ENCODE peak calls at places on chromosome X, in nine cellular contexts. M is upper lobe of left lung, I is sigmoid colon, B is suprapubic skin, Y is transverse colon, U is tibial nerve, K is K562, Q is H1, R is stomach. T is an unnamed sample.

GRCh38 chrX:129772796-129773431 is 6.8 kb upstream of the SASH3 start:
- DNase-seq in B (peak; percentile 80), R (peak; percentile 49), Q (no peak), K (no peak), Y (peak; percentile 82), U (no peak), I (peak; percentile 78), M (no peak), T (no peak)

GRCh38 chrX:1534321-1535168 is 2.4 kb downstream of the P2RY8 start:
- DNase-seq in K (no peak), R (no peak), B (no peak), Y (no peak), M (no peak), Q (no peak), U (no peak), I (no peak), T (no peak)

GRCh38 chrX:131607796-131608369 is 64.0 kb downstream of the OR13H1 start:
- DNase-seq in K (no peak), I (no peak), M (no peak), Q (no peak), B (no peak), R (no peak), U (no peak), Y (no peak), T (no peak)

GRCh38 chrX:103554687-103555417 is 30.5 kb upstream of the TCEAL4 start:
- DNase-seq in M (no peak), U (no peak), Y (peak; percentile 24), I (peak; percentile 66), B (no peak), K (peak; percentile 78), Q (no peak), R (peak; percentile 56), T (peak; percentile 44)

GRCh38 chrX:134622056-134622812 is 36.0 kb downstream of the PLAC1 start:
- DNase-seq in K (peak; percentile 70), M (no peak), I (no peak), Q (peak; percentile 39), U (no peak), Y (no peak), B (no peak), R (no peak), T (no peak)

GRCh38 chrX:626745-627509 is 3.7 kb upstream of the SHOX start:
- DNase-seq in Q (no peak), K (no peak), B (no peak), R (no peak), U (no peak), Y (no peak), I (peak; percentile 10), M (no peak), T (no peak)

GRCh38 chrX:68146054-68146453 is 287.2 kb downstream of the OPHN1 start:
- DNase-seq in Q (no peak), U (no peak), Y (no peak), R (no peak), M (no peak), K (peak; percentile 34), I (no peak), B (no peak), T (no peak)

GRCh38 chrX:101708180-101708579 is 48.5 kb upstream of the ARMCX2 start:
- DNase-seq in K (no peak), M (no peak), Y (no peak), I (no peak), Q (no peak), R (no peak), U (no peak), B (no peak), T (no peak)

GRCh38 chrX:132040066-132040465 is 17.0 kb downstream of the STK26 start:
- DNase-seq in B (no peak), R (no peak), K (no peak), Y (no peak), M (no peak), Q (no peak), U (no peak), I (no peak), T (no peak)

GRCh38 chrX:123013141-123013540 is 170.9 kb upstream of the GRIA3 start:
- DNase-seq in M (no peak), I (no peak), Q (no peak), B (no peak), R (no peak), Y (no peak), K (no peak), U (no peak), T (no peak)

GRCh38 chrX:74465424-74465823 is 44.1 kb downstream of the SLC16A2 start:
- DNase-seq in U (no peak), K (no peak), M (no peak), B (no peak), R (no peak), I (no peak), Q (no peak), Y (no peak), T (no peak)

GRCh38 chrX:55640854-55641253 is 17.7 kb downstream of the FOXR2 start:
- DNase-seq in K (no peak), Y (no peak), I (no peak), R (peak; percentile 49), M (no peak), B (no peak), U (no peak), Q (no peak), T (no peak)

GRCh38 chrX:37825225-37825842 is 22.0 kb downstream of the DYNLT3 start:
- DNase-seq in B (no peak), U (peak; percentile 20), R (peak; percentile 57), M (no peak), K (peak; percentile 51), Y (peak; percentile 58), Q (no peak), I (peak; percentile 64), T (no peak)

GRCh38 chrX:103063918-103064434 is at the start of gene BEX1:
- DNase-seq in Y (peak; percentile 11), Q (peak; percentile 31), I (peak; percentile 72), R (peak; percentile 37), U (no peak), K (no peak), M (peak; percentile 77), B (no peak), T (peak; percentile 48)

GRCh38 chrX:133215747-133216146 is 2.4 kb downstream of the TFDP3 start:
- DNase-seq in I (no peak), B (no peak), Y (peak; percentile 11), U (no peak), M (no peak), K (peak; percentile 29), Q (no peak), R (no peak), T (no peak)

GRCh38 chrX:153903991-153904957 is at the start of gene AVPR2:
- DNase-seq in B (no peak), Y (no peak), K (no peak), I (no peak), R (no peak), U (no peak), M (peak; percentile 40), Q (no peak), T (no peak)

GRCh38 chrX:69033936-69034335 is 131.3 kb downstream of the PJA1 start:
- DNase-seq in Y (no peak), B (no peak), I (no peak), U (no peak), R (no peak), Q (no peak), M (no peak), K (no peak), T (no peak)

GRCh38 chrX:67545772-67546495 is 2.1 kb downstream of the AR start:
- DNase-seq in K (no peak), B (peak; percentile 60), Q (no peak), R (no peak), I (peak; percentile 71), M (peak; percentile 87), U (no peak), Y (no peak), T (peak; percentile 38)

GRCh38 chrX:1465261-1466231 is 12.8 kb upstream of the ASMTL start:
- DNase-seq in B (peak; percentile 59), R (peak; percentile 17), Q (no peak), M (peak; percentile 82), U (no peak), K (no peak), I (peak; percentile 57), Y (no peak), T (no peak)

GRCh38 chrX:19926095-19926494 is 38.7 kb upstream of the SH3KBP1 start:
- DNase-seq in M (no peak), Y (no peak), Q (no peak), I (no peak), K (no peak), U (no peak), B (no peak), R (no peak), T (no peak)

DNA sequence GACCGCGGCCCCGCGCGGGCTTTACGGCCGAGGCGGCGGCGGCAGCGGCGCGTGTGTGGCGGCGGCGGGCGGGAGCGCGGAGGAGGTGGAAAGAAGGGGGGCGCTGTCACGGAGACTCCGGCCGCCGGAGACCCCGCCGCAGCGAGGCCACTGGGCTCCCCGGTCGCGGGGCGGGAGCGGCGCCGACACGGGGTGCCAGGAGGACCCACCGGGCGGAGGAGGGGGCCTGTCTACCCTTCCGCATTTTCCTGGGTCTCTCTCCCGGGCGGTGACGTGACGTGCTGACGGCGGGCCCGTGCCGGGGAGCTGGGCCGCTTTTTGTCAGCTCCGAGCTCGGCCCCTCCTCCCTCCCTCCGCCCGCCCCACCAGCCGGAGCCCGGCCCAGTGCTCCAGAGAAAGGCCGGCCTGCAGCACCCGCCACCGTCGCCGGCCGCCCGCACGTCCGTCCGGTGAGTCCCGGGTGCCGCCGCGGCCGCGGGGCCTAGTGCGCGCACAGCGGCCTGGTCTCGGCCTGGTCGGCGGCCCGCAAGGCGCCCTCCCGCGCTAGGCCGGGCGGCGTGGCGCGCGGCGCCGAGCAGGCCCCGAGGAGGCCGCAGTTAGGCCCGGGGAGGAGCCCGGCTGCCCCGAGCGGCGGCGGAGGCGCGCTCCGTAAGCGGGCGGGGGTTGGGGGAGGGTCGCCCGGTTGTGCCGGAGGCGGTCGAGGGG is at the start of gene ZFX:
- DNase-seq in I (peak; percentile 90), Q (no peak), B (no peak), R (peak; percentile 77), Y (peak; percentile 82), M (peak; percentile 92), K (peak; percentile 63), U (peak; percentile 14), T (peak; percentile 71)
- TF ChIP-seq POLR2A in I (no peak), Q (peak; percentile 26), B (peak; percentile 57), R (no peak), Y (peak; percentile 53), M (peak; percentile 67), K (peak; percentile 63), U (peak; percentile 27), T (no peak)

GRCh38 chrX:12917753-12918152 is 11.3 kb downstream of the TLR8 start:
- DNase-seq in K (no peak), U (no peak), M (no peak), Y (no peak), R (no peak), I (no peak), Q (no peak), B (no peak), T (no peak)
- H3K27me3 ChIP-seq in K (no peaks in the 10 kb centered on the region), U (no peaks in the 10 kb centered on the region), M (no peaks in the 10 kb centered on the region), Y (no peaks in the 10 kb centered on the region), R (peaks cover 20% of the 10 kb centered on the region), I (no peaks in the 10 kb centered on the region), Q (no peaks in the 10 kb centered on the region), B (no peaks in the 10 kb centered on the region), T (no peaks in the 10 kb centered on the region)

GRCh38 chrX:71245159-71245558 is 8.8 kb downstream of the ZMYM3 start:
- DNase-seq in Q (no peak), Y (no peak), I (no peak), R (no peak), U (no peak), B (no peak), M (no peak), K (no peak), T (no peak)
- TF ChIP-seq EP300 in Q (no peak), Y (no peak), I (no peak), R (no peak), U (no peak), B (no peak), M (no peak), K (no peak), T (no peak)

GRCh38 chrX:70133303-70134115 is at the start of gene IGBP1:
- DNase-seq in U (peak; percentile 47), I (peak; percentile 89), Y (peak; percentile 82), B (peak; percentile 88), R (peak; percentile 75), K (peak; percentile 91), Q (peak; percentile 70), M (peak; percentile 84), T (peak; percentile 72)
- TF ChIP-seq POLR2A in U (no peak), I (peak; percentile 29), Y (peak; percentile 72), B (no peak), R (no peak), K (peak; percentile 84), Q (no peak), M (peak; percentile 59), T (peak; percentile 29)

T was measured in ovary.